ENCODE peak calls at places on chromosomes 1 and 21, in six cellular contexts. O is AG09319, C is neural progenitor cell, K is AG04449, G is heart left ventricle, Z is WTC11. A is an unnamed sample.

GRCh38 chr1:6300342-6301141 is 39.6 kb upstream of the GPR153 start:
- DNase-seq in O (no peak), C (no peak), K (no peak), G (no peak), Z (no peak), A (peak)

GRCh38 chr1:224624432-224624831 is 8.3 kb downstream of the CNIH3 start:
- DNase-seq in O (no peak), C (no peak), K (no peak), G (no peak), Z (no peak), A (no peak)

GRCh38 chr1:199665371-199665770 is 362.1 kb upstream of the NR5A2 start:
- DNase-seq in O (no peak), C (no peak), K (no peak), G (no peak), Z (no peak), A (no peak)

GRCh38 chr1:17984510-17985085 is 123.0 kb upstream of the IGSF21 start:
- DNase-seq in O (no peak), C (peak), K (no peak), G (no peak), Z (peak), A (peak)

GRCh38 chr1:41454406-41454805 is 30.1 kb downstream of the EDN2 start:
- DNase-seq in O (no peak), C (no peak), K (no peak), G (peak), Z (no peak), A (no peak)

GRCh38 chr1:66373072-66373685 is 160.8 kb upstream of the SGIP1 start:
- DNase-seq in O (no peak), C (no peak), K (no peak), G (no peak), Z (no peak), A (no peak)

GRCh38 chr1:59046730-59047157 is 250.2 kb upstream of the FGGY start:
- DNase-seq in O (no peak), C (no peak), K (no peak), G (no peak), Z (no peak), A (peak)

GRCh38 chr21:27570306-27570868 is 603.5 kb upstream of the ADAMTS5 start:
- DNase-seq in O (peak), C (no peak), K (peak), G (peak), Z (no peak), A (peak)

GRCh38 chr1:183908095-183908494 is 103.2 kb downstream of the RGL1 start:
- DNase-seq in O (no peak), C (no peak), K (no peak), G (no peak), Z (no peak), A (no peak)

GRCh38 chr1:168343566-168343965 is 62.9 kb downstream of the TBX19 start:
- DNase-seq in O (no peak), C (no peak), K (no peak), G (no peak), Z (no peak), A (no peak)

GRCh38 chr1:163796394-163796821 is 474.7 kb downstream of the NUF2 start:
- DNase-seq in O (peak), C (peak), K (no peak), G (no peak), Z (no peak), A (peak)

GRCh38 chr21:38861989-38862683 is 56.4 kb downstream of the ETS2 start:
- DNase-seq in O (no peak), C (no peak), K (no peak), G (no peak), Z (no peak), A (no peak)

GRCh38 chr21:34797202-34797527 is 128.4 kb downstream of the CLIC6 start:
- DNase-seq in O (no peak), C (no peak), K (no peak), G (no peak), Z (no peak), A (no peak)

GRCh38 chr1:241608379-241609033 is 31.7 kb downstream of the CHML start:
- DNase-seq in O (no peak), C (no peak), K (no peak), G (no peak), Z (no peak), A (peak)

GRCh38 chr1:156676820-156677615 is at the start of gene NES:
- DNase-seq in O (no peak), C (peak), K (no peak), G (peak), Z (peak), A (peak)

GRCh38 chr21:31873275-31873695 is 465 bp downstream of the HUNK start:
- DNase-seq in O (no peak), C (peak), K (no peak), G (no peak), Z (peak), A (no peak)

GRCh38 chr1:206581571-206581981 is 30.7 kb downstream of the EIF2D start:
- DNase-seq in O (no peak), C (no peak), K (no peak), G (no peak), Z (no peak), A (no peak)

GRCh38 chr1:165764277-165764676 is 4.4 kb downstream of the TMCO1 start:
- DNase-seq in O (no peak), C (no peak), K (no peak), G (no peak), Z (no peak), A (no peak)

GRCh38 chr21:44785620-44786344 is 15.8 kb downstream of the UBE2G2 start:
- DNase-seq in O (no peak), C (no peak), K (peak), G (no peak), Z (no peak), A (peak)

GRCh38 chr21:38266732-38267131 is 9.9 kb downstream of the KCNJ15 start:
- DNase-seq in O (no peak), C (no peak), K (no peak), G (no peak), Z (no peak), A (peak)

GRCh38 chr21:27275294-27275927 is 308.5 kb upstream of the ADAMTS5 start:
- DNase-seq in O (peak), C (no peak), K (peak), G (no peak), Z (no peak), A (peak)

GRCh38 chr1:32937061-32937460 is 27.5 kb downstream of the RNF19B start:
- DNase-seq in O (no peak), C (no peak), K (no peak), G (no peak), Z (no peak), A (no peak)

GRCh38 chr1:84141177-84142003 is 2.7 kb upstream of the PRKACB start:
- DNase-seq in O (no peak), C (no peak), K (no peak), G (no peak), Z (no peak), A (peak)

GRCh38 chr1:240111558-240111957 is 19.9 kb downstream of the FMN2 start:
- DNase-seq in O (no peak), C (no peak), K (no peak), G (no peak), Z (no peak), A (no peak)

GRCh38 chr21:46029201-46029924 is 47.8 kb downstream of the COL6A1 start:
- DNase-seq in O (no peak), C (no peak), K (no peak), G (peak), Z (no peak), A (peak)

GRCh38 chr1:24481098-24481497 is 21.5 kb upstream of the RCAN3 start:
- DNase-seq in O (no peak), C (no peak), K (no peak), G (no peak), Z (no peak), A (no peak)

GRCh38 chr21:32004281-32004680 is 131.5 kb downstream of the HUNK start:
- DNase-seq in O (no peak), C (no peak), K (no peak), G (no peak), Z (no peak), A (no peak)

GRCh38 chr1:233112184-233113008 is 162.0 kb downstream of the NTPCR start:
- DNase-seq in O (no peak), C (no peak), K (no peak), G (no peak), Z (no peak), A (peak)

GRCh38 chr1:207841907-207842306 is 69.0 kb downstream of the CD34 start:
- DNase-seq in O (no peak), C (peak), K (no peak), G (no peak), Z (no peak), A (no peak)

GRCh38 chr1:207838156-207839082 is 72.5 kb downstream of the CD34 start:
- DNase-seq in O (no peak), C (no peak), K (no peak), G (peak), Z (no peak), A (no peak)

GRCh38 chr1:207839083-207839413 is 71.9 kb downstream of the CD34 start:
- DNase-seq in O (no peak), C (no peak), K (no peak), G (no peak), Z (no peak), A (no peak)

GRCh38 chr1:207841318-207841717 is 69.6 kb downstream of the CD34 start:
- DNase-seq in O (no peak), C (no peak), K (no peak), G (no peak), Z (no peak), A (no peak)

GRCh38 chr1:207840380-207840779 is 70.5 kb downstream of the CD34 start:
- DNase-seq in O (no peak), C (no peak), K (no peak), G (no peak), Z (no peak), A (no peak)
- TF ChIP-seq CTCF in O (no peak), C (peak), K (no peak), G (no peak), Z (no peak), A (no peak)

GRCh38 chr1:38615680-38616079 is 243.9 kb downstream of the RRAGC start:
- DNase-seq in O (no peak), C (no peak), K (no peak), G (no peak), Z (no peak), A (no peak)
- TF ChIP-seq CTCF in O (no peak), C (peak), K (no peak), G (no peak), Z (no peak), A (no peak)

GRCh38 chr1:81375884-81376548 is 424.7 kb upstream of the ADGRL2 start:
- DNase-seq in O (no peak), C (no peak), K (no peak), G (no peak), Z (no peak), A (no peak)

GRCh38 chr1:81371864-81372263 is 428.9 kb upstream of the ADGRL2 start:
- DNase-seq in O (no peak), C (no peak), K (no peak), G (no peak), Z (no peak), A (no peak)

GRCh38 chr1:81374481-81374880 is 426.3 kb upstream of the ADGRL2 start:
- DNase-seq in O (no peak), C (no peak), K (no peak), G (no peak), Z (no peak), A (no peak)

GRCh38 chr1:81379430-81379829 is 421.3 kb upstream of the ADGRL2 start:
- DNase-seq in O (no peak), C (no peak), K (no peak), G (no peak), Z (no peak), A (no peak)

GRCh38 chr1:81377406-81377805 is 423.3 kb upstream of the ADGRL2 start:
- DNase-seq in O (no peak), C (peak), K (no peak), G (no peak), Z (peak), A (no peak)
- TF ChIP-seq CTCF in O (no peak), C (peak), K (no peak), G (peak), Z (no peak), A (no peak)

GRCh38 chr1:225962440-225962975 is 21.5 kb upstream of the LEFTY2 start:
- DNase-seq in O (no peak), C (peak), K (no peak), G (no peak), Z (peak), A (no peak)
- TF ChIP-seq CTCF in O (peak), C (peak), K (peak), G (peak), Z (peak), A (peak)

A was measured in fibroblast of the aortic adventitia.